ENCODE peak calls at places on chromosomes 11 and 22, in nine cellular contexts. One of them, this sample, is unnamed.

GRCh38 chr22:18101536-18101935 is 9.1 kb upstream of the TUBA8 start:
- DNase-seq in cardiac muscle cell: no peak
- DNase-seq in activated T-cell treated with anti-CD3 and anti-CD28 coated beads, Interleukin-2, amount 50 U/mL, for 24 hours: no peak
- DNase-seq in ACHN: no peak
- DNase-seq in hypothalamus: no peak
- DNase-seq in heart right ventricle: no peak
- DNase-seq in NB4: peak
- DNase-seq in astrocyte of the hippocampus: no peak
- DNase-seq in Caki2: peak
- DNase-seq in this sample: no peak

GRCh38 chr11:72413914-72414628 is 20.3 kb downstream of the CLPB start:
- DNase-seq in cardiac muscle cell: peak
- DNase-seq in activated T-cell treated with anti-CD3 and anti-CD28 coated beads, Interleukin-2, amount 50 U/mL, for 24 hours: peak
- DNase-seq in ACHN: peak
- DNase-seq in hypothalamus: peak
- DNase-seq in heart right ventricle: peak
- DNase-seq in NB4: peak
- DNase-seq in astrocyte of the hippocampus: peak
- DNase-seq in Caki2: peak
- DNase-seq in this sample: peak

GRCh38 chr22:39943366-39943765 is 16.8 kb upstream of the TMA7B start:
- DNase-seq in cardiac muscle cell: no peak
- DNase-seq in activated T-cell treated with anti-CD3 and anti-CD28 coated beads, Interleukin-2, amount 50 U/mL, for 24 hours: no peak
- DNase-seq in ACHN: no peak
- DNase-seq in hypothalamus: no peak
- DNase-seq in heart right ventricle: no peak
- DNase-seq in NB4: no peak
- DNase-seq in astrocyte of the hippocampus: no peak
- DNase-seq in Caki2: no peak
- DNase-seq in this sample: no peak

GRCh38 chr11:115527534-115528125 is 23.4 kb upstream of the CADM1 start:
- DNase-seq in cardiac muscle cell: no peak
- DNase-seq in activated T-cell treated with anti-CD3 and anti-CD28 coated beads, Interleukin-2, amount 50 U/mL, for 24 hours: no peak
- DNase-seq in ACHN: no peak
- DNase-seq in hypothalamus: no peak
- DNase-seq in heart right ventricle: no peak
- DNase-seq in NB4: no peak
- DNase-seq in astrocyte of the hippocampus: no peak
- DNase-seq in Caki2: no peak
- DNase-seq in this sample: no peak

GRCh38 chr22:25564320-25564978 is at the start of gene GRK3:
- DNase-seq in cardiac muscle cell: peak
- DNase-seq in activated T-cell treated with anti-CD3 and anti-CD28 coated beads, Interleukin-2, amount 50 U/mL, for 24 hours: peak
- DNase-seq in ACHN: peak
- DNase-seq in hypothalamus: peak
- DNase-seq in heart right ventricle: peak
- DNase-seq in NB4: peak
- DNase-seq in astrocyte of the hippocampus: peak
- DNase-seq in Caki2: peak
- DNase-seq in this sample: peak

GRCh38 chr11:5363712-5364111 is 12.4 kb downstream of the OR51B6 start:
- DNase-seq in cardiac muscle cell: no peak
- DNase-seq in activated T-cell treated with anti-CD3 and anti-CD28 coated beads, Interleukin-2, amount 50 U/mL, for 24 hours: no peak
- DNase-seq in ACHN: no peak
- DNase-seq in hypothalamus: no peak
- DNase-seq in heart right ventricle: no peak
- DNase-seq in NB4: no peak
- DNase-seq in astrocyte of the hippocampus: no peak
- DNase-seq in Caki2: no peak
- DNase-seq in this sample: no peak

GRCh38 chr11:108498816-108499408 is 728 bp upstream of the POGLUT3 start:
- DNase-seq in cardiac muscle cell: no peak
- DNase-seq in activated T-cell treated with anti-CD3 and anti-CD28 coated beads, Interleukin-2, amount 50 U/mL, for 24 hours: no peak
- DNase-seq in ACHN: no peak
- DNase-seq in hypothalamus: no peak
- DNase-seq in heart right ventricle: no peak
- DNase-seq in NB4: peak
- DNase-seq in astrocyte of the hippocampus: no peak
- DNase-seq in Caki2: no peak
- DNase-seq in this sample: no peak

GRCh38 chr11:86418513-86418912 is 43.8 kb downstream of the CCDC81 start:
- DNase-seq in cardiac muscle cell: no peak
- DNase-seq in activated T-cell treated with anti-CD3 and anti-CD28 coated beads, Interleukin-2, amount 50 U/mL, for 24 hours: no peak
- DNase-seq in ACHN: no peak
- DNase-seq in hypothalamus: no peak
- DNase-seq in heart right ventricle: no peak
- DNase-seq in NB4: no peak
- DNase-seq in astrocyte of the hippocampus: no peak
- DNase-seq in Caki2: no peak
- DNase-seq in this sample: no peak

GRCh38 chr11:96339704-96340554 is 3.1 kb downstream of the MAML2 start:
- DNase-seq in cardiac muscle cell: no peak
- DNase-seq in activated T-cell treated with anti-CD3 and anti-CD28 coated beads, Interleukin-2, amount 50 U/mL, for 24 hours: no peak
- DNase-seq in ACHN: no peak
- DNase-seq in hypothalamus: no peak
- DNase-seq in heart right ventricle: no peak
- DNase-seq in NB4: no peak
- DNase-seq in astrocyte of the hippocampus: peak
- DNase-seq in Caki2: no peak
- DNase-seq in this sample: no peak

GRCh38 chr11:93123351-93123898 is 74.4 kb downstream of the SLC36A4 start:
- DNase-seq in cardiac muscle cell: peak
- DNase-seq in activated T-cell treated with anti-CD3 and anti-CD28 coated beads, Interleukin-2, amount 50 U/mL, for 24 hours: no peak
- DNase-seq in ACHN: no peak
- DNase-seq in hypothalamus: no peak
- DNase-seq in heart right ventricle: peak
- DNase-seq in NB4: no peak
- DNase-seq in astrocyte of the hippocampus: peak
- DNase-seq in Caki2: no peak
- DNase-seq in this sample: peak

GRCh38 chr11:12226093-12226492 is 115.7 kb downstream of the MICAL2 start:
- DNase-seq in cardiac muscle cell: no peak
- DNase-seq in activated T-cell treated with anti-CD3 and anti-CD28 coated beads, Interleukin-2, amount 50 U/mL, for 24 hours: no peak
- DNase-seq in ACHN: no peak
- DNase-seq in hypothalamus: no peak
- DNase-seq in heart right ventricle: no peak
- DNase-seq in NB4: no peak
- DNase-seq in astrocyte of the hippocampus: no peak
- DNase-seq in Caki2: no peak
- DNase-seq in this sample: no peak

GRCh38 chr11:118635237-118635591 is 27.8 kb downstream of the PHLDB1 start:
- DNase-seq in cardiac muscle cell: no peak
- DNase-seq in activated T-cell treated with anti-CD3 and anti-CD28 coated beads, Interleukin-2, amount 50 U/mL, for 24 hours: no peak
- DNase-seq in ACHN: no peak
- DNase-seq in hypothalamus: peak
- DNase-seq in heart right ventricle: no peak
- DNase-seq in NB4: no peak
- DNase-seq in astrocyte of the hippocampus: peak
- DNase-seq in Caki2: no peak
- DNase-seq in this sample: no peak

GRCh38 chr11:19498986-19499669 is 213.5 kb upstream of the NAV2 start:
- DNase-seq in cardiac muscle cell: peak
- DNase-seq in activated T-cell treated with anti-CD3 and anti-CD28 coated beads, Interleukin-2, amount 50 U/mL, for 24 hours: no peak
- DNase-seq in ACHN: no peak
- DNase-seq in hypothalamus: no peak
- DNase-seq in heart right ventricle: no peak
- DNase-seq in NB4: no peak
- DNase-seq in astrocyte of the hippocampus: peak
- DNase-seq in Caki2: peak
- DNase-seq in this sample: no peak

GRCh38 chr11:73889019-73889418 is 12.2 kb downstream of the PAAF1 start:
- DNase-seq in cardiac muscle cell: peak
- DNase-seq in activated T-cell treated with anti-CD3 and anti-CD28 coated beads, Interleukin-2, amount 50 U/mL, for 24 hours: no peak
- DNase-seq in ACHN: no peak
- DNase-seq in hypothalamus: no peak
- DNase-seq in heart right ventricle: no peak
- DNase-seq in NB4: peak
- DNase-seq in astrocyte of the hippocampus: no peak
- DNase-seq in Caki2: no peak
- DNase-seq in this sample: no peak

GRCh38 chr11:45266693-45267451 is 19.3 kb downstream of the SYT13 start:
- DNase-seq in cardiac muscle cell: no peak
- DNase-seq in activated T-cell treated with anti-CD3 and anti-CD28 coated beads, Interleukin-2, amount 50 U/mL, for 24 hours: peak
- DNase-seq in ACHN: peak
- DNase-seq in hypothalamus: no peak
- DNase-seq in heart right ventricle: no peak
- DNase-seq in NB4: peak
- DNase-seq in astrocyte of the hippocampus: no peak
- DNase-seq in Caki2: peak
- DNase-seq in this sample: no peak

GRCh38 chr11:70530629-70531185 is 132.4 kb downstream of the CTTN start:
- DNase-seq in cardiac muscle cell: no peak
- DNase-seq in activated T-cell treated with anti-CD3 and anti-CD28 coated beads, Interleukin-2, amount 50 U/mL, for 24 hours: no peak
- DNase-seq in ACHN: no peak
- DNase-seq in hypothalamus: no peak
- DNase-seq in heart right ventricle: no peak
- DNase-seq in NB4: no peak
- DNase-seq in astrocyte of the hippocampus: no peak
- DNase-seq in Caki2: no peak
- DNase-seq in this sample: peak

GRCh38 chr22:49733631-49734030 is 94.0 kb downstream of the BRD1 start:
- DNase-seq in cardiac muscle cell: no peak
- DNase-seq in activated T-cell treated with anti-CD3 and anti-CD28 coated beads, Interleukin-2, amount 50 U/mL, for 24 hours: peak
- DNase-seq in ACHN: no peak
- DNase-seq in hypothalamus: no peak
- DNase-seq in heart right ventricle: no peak
- DNase-seq in NB4: no peak
- DNase-seq in astrocyte of the hippocampus: no peak
- DNase-seq in Caki2: no peak
- DNase-seq in this sample: no peak

GRCh38 chr22:45064313-45065268 is 54.8 kb upstream of the PHF21B start:
- DNase-seq in cardiac muscle cell: peak
- DNase-seq in activated T-cell treated with anti-CD3 and anti-CD28 coated beads, Interleukin-2, amount 50 U/mL, for 24 hours: peak
- DNase-seq in ACHN: peak
- DNase-seq in hypothalamus: no peak
- DNase-seq in heart right ventricle: no peak
- DNase-seq in NB4: peak
- DNase-seq in astrocyte of the hippocampus: peak
- DNase-seq in Caki2: peak
- DNase-seq in this sample: no peak

GRCh38 chr22:31346733-31347250 is 646 bp upstream of the PATZ1 start:
- DNase-seq in cardiac muscle cell: peak
- DNase-seq in activated T-cell treated with anti-CD3 and anti-CD28 coated beads, Interleukin-2, amount 50 U/mL, for 24 hours: peak
- DNase-seq in ACHN: peak
- DNase-seq in hypothalamus: peak
- DNase-seq in heart right ventricle: peak
- DNase-seq in NB4: peak
- DNase-seq in astrocyte of the hippocampus: peak
- DNase-seq in Caki2: peak
- DNase-seq in this sample: peak

GRCh38 chr11:3989891-3990290 is 104.7 kb upstream of the RRM1 start:
- DNase-seq in cardiac muscle cell: no peak
- DNase-seq in activated T-cell treated with anti-CD3 and anti-CD28 coated beads, Interleukin-2, amount 50 U/mL, for 24 hours: no peak
- DNase-seq in ACHN: no peak
- DNase-seq in hypothalamus: no peak
- DNase-seq in heart right ventricle: no peak
- DNase-seq in NB4: peak
- DNase-seq in astrocyte of the hippocampus: peak
- DNase-seq in Caki2: no peak
- DNase-seq in this sample: no peak

GRCh38 chr11:60899021-60899936 is 7.1 kb downstream of the PRPF19 start:
- DNase-seq in cardiac muscle cell: peak
- DNase-seq in activated T-cell treated with anti-CD3 and anti-CD28 coated beads, Interleukin-2, amount 50 U/mL, for 24 hours: no peak
- DNase-seq in ACHN: peak
- DNase-seq in hypothalamus: peak
- DNase-seq in heart right ventricle: no peak
- DNase-seq in NB4: peak
- DNase-seq in astrocyte of the hippocampus: peak
- DNase-seq in Caki2: peak
- DNase-seq in this sample: no peak

GRCh38 chr22:39290724-39291161 is 28.7 kb downstream of the RPL3 start:
- DNase-seq in cardiac muscle cell: peak
- DNase-seq in activated T-cell treated with anti-CD3 and anti-CD28 coated beads, Interleukin-2, amount 50 U/mL, for 24 hours: no peak
- DNase-seq in ACHN: peak
- DNase-seq in hypothalamus: no peak
- DNase-seq in heart right ventricle: peak
- DNase-seq in NB4: no peak
- DNase-seq in astrocyte of the hippocampus: peak
- DNase-seq in Caki2: peak
- DNase-seq in this sample: peak

GRCh38 chr22:31084811-31085492 is 3.8 kb downstream of the SMTN start:
- DNase-seq in cardiac muscle cell: peak
- DNase-seq in activated T-cell treated with anti-CD3 and anti-CD28 coated beads, Interleukin-2, amount 50 U/mL, for 24 hours: peak
- DNase-seq in ACHN: no peak
- DNase-seq in hypothalamus: peak
- DNase-seq in heart right ventricle: peak
- DNase-seq in NB4: peak
- DNase-seq in astrocyte of the hippocampus: peak
- DNase-seq in Caki2: no peak
- DNase-seq in this sample: peak

GRCh38 chr22:38612217-38613006 is 42.4 kb upstream of the DMC1 start:
- DNase-seq in cardiac muscle cell: no peak
- DNase-seq in activated T-cell treated with anti-CD3 and anti-CD28 coated beads, Interleukin-2, amount 50 U/mL, for 24 hours: no peak
- DNase-seq in ACHN: no peak
- DNase-seq in hypothalamus: no peak
- DNase-seq in heart right ventricle: no peak
- DNase-seq in NB4: no peak
- DNase-seq in astrocyte of the hippocampus: no peak
- DNase-seq in Caki2: no peak
- DNase-seq in this sample: no peak

GRCh38 chr11:118224512-118225180 is at the start of gene JAML:
- DNase-seq in cardiac muscle cell: no peak
- DNase-seq in activated T-cell treated with anti-CD3 and anti-CD28 coated beads, Interleukin-2, amount 50 U/mL, for 24 hours: peak
- DNase-seq in ACHN: no peak
- DNase-seq in hypothalamus: no peak
- DNase-seq in heart right ventricle: no peak
- DNase-seq in NB4: peak
- DNase-seq in astrocyte of the hippocampus: no peak
- DNase-seq in Caki2: no peak
- DNase-seq in this sample: no peak

GRCh38 chr22:25829237-25829636 is 87.2 kb downstream of the MYO18B start:
- DNase-seq in cardiac muscle cell: no peak
- DNase-seq in activated T-cell treated with anti-CD3 and anti-CD28 coated beads, Interleukin-2, amount 50 U/mL, for 24 hours: no peak
- DNase-seq in ACHN: no peak
- DNase-seq in hypothalamus: no peak
- DNase-seq in heart right ventricle: no peak
- DNase-seq in NB4: no peak
- DNase-seq in astrocyte of the hippocampus: no peak
- DNase-seq in Caki2: no peak
- DNase-seq in this sample: no peak

GRCh38 chr11:124917115-124917637 is 1.9 kb upstream of the HEPN1 start:
- DNase-seq in cardiac muscle cell: peak
- DNase-seq in activated T-cell treated with anti-CD3 and anti-CD28 coated beads, Interleukin-2, amount 50 U/mL, for 24 hours: no peak
- DNase-seq in ACHN: no peak
- DNase-seq in hypothalamus: peak
- DNase-seq in heart right ventricle: no peak
- DNase-seq in NB4: no peak
- DNase-seq in astrocyte of the hippocampus: no peak
- DNase-seq in Caki2: no peak
- DNase-seq in this sample: no peak

This sample was measured in left ventricle myocardium inferior.